ENCODE peak calls at places on chromosomes 11 and 22, in five cellular contexts. N is body of pancreas; H is left lung; E is naive thymus-derived CD4-positive, alpha-beta T cell; J is PC-3. S is an unnamed sample.
A peak's percentile ranks its signal among the peaks of the same experiment; 100 is the strongest.

GRCh38 chr11:132564120-132564519 is 968.2 kb downstream of the OPCML start:
- DNase-seq in N (no peak), H (no peak), E (no peak), J (no peak), S (no peak)

GRCh38 chr11:77096591-77097019 is 6.0 kb upstream of the OMP start:
- DNase-seq in N (no peak), H (peak; percentile 38), E (no peak), J (no peak), S (no peak)

GRCh38 chr11:3642071-3642951 is 519 bp upstream of the ART5 start:
- DNase-seq in N (peak; percentile 86), H (peak; percentile 91), E (peak; percentile 73), J (peak; percentile 52), S (peak; percentile 91)

GRCh38 chr11:59138643-59139042 is 4.0 kb upstream of the FAM111A start:
- DNase-seq in N (no peak), H (no peak), E (no peak), J (no peak), S (no peak)

GRCh38 chr11:62071408-62071807 is 52.4 kb upstream of the INCENP start:
- DNase-seq in N (no peak), H (no peak), E (no peak), J (no peak), S (no peak)

GRCh38 chr22:37163618-37164534 is 14.2 kb upstream of the IL2RB start:
- DNase-seq in N (no peak), H (peak; percentile 43), E (no peak), J (no peak), S (no peak)

GRCh38 chr11:83612891-83613766 is 327.0 kb upstream of the CCDC90B start:
- DNase-seq in N (no peak), H (no peak), E (no peak), J (no peak), S (peak; percentile 12)

GRCh38 chr22:49044091-49044490 is 783.6 kb downstream of the BRD1 start:
- DNase-seq in N (no peak), H (no peak), E (no peak), J (no peak), S (no peak)

GRCh38 chr11:62556872-62557631 is 10.4 kb upstream of the AHNAK start:
- DNase-seq in N (no peak), H (peak; percentile 11), E (no peak), J (peak; percentile 55), S (no peak)

DNA sequence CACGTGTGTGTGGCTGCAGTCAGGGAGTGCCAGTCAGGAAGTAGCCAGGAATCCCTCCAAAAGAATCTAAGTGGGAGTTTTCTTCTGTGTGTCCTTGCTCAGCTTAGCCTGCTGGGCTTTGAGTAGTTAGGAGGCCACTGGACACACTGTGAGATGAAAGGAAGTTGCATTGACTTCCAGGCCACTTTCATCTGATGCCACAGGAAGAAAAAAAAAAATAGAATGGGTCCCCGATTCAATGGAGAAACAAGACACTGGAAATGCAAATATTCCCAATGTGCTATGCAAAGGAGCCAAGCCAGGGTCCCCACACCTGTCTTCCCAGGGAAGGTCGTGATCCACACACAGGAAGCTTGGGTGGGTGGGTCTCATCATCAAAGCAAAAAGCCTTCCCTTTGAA is 95.6 kb upstream of the E2F8 start:
- DNase-seq in N (no peak), H (no peak), E (no peak), J (no peak), S (no peak)
- H3K27me3 ChIP-seq in N (no peaks in the 10 kb centered on the region), H (peaks cover 14% of the 10 kb centered on the region), E (no peaks in the 10 kb centered on the region), J (peaks cover 50% of the 10 kb centered on the region), S (no peaks in the 10 kb centered on the region)

DNA sequence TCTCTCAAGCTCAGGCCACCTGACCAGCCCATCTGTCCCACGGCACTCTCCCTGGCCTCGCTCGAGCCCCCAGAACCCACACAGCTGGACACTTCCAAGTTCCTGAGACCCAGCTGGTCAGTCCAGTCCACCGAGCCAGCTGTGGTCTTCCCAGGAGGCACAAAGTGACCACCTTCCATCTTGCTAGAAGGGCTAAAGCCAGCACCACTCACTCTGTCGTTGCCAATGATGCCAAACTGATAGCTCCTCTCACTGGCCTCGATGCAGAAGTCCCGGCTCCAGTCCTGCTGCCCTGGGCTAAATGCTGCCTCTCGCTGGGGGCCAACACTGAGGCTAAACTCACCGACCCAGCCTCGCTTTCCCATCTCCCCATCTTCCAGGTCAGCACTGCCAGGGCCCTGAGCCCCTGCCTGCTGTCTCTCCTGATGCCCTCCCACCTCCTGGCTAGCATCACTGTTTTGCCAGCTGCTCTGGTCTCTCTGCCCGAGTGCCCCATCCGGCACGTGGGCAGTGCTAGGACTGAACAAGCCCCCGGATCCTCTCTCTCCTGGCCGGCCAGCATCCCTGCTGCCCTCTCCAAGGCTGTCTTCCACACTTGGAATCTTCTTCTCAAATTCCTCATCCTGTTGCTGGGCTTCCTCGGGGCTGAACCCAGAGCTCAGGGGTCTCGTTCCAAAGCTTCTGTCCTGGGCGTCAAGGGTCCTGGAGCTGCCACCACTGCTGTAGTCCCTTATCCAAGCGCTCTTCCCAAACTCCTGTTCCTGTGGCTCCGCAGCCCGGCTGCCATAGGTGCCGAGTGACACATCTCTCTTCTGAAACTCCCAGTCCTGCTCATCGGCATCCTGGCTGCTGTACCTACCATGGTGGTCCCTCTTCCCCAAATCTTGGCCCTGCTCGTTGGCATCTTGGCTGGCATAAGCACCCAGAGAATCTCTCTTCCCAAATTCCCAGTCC is 15.4 kb downstream of the TNKS1BP1 start:
- DNase-seq in N (no peak), H (no peak), E (no peak), J (no peak), S (no peak)
- H3K36me3 ChIP-seq in N (peaks cover 6% of the 10 kb centered on the region), H (peaks cover 47% of the 10 kb centered on the region), E (no peaks in the 10 kb centered on the region), J (peaks cover 31% of the 10 kb centered on the region), S (peaks cover 9% of the 10 kb centered on the region)

DNA sequence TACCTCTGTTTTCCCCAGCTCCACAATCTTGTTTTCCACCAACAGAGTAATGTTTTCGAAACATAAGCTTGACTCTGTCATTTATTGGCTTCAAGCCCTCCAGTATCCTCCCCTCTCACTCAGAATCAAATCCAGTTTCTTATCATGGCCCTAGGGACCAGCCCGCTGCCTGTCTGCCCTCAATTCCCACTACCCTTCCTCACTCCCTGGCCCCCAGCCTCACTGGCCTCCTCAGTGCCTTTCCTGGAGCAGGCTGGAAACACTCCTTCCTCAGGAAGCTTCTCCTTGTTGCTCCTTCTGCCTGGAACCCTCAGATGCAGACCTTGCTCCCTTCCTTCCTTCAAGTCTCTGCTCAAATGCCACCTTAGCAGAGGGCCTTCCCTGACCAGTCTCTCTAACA is 3.9 kb downstream of the POLD4 start:
- DNase-seq in N (no peak), H (no peak), E (no peak), J (no peak), S (no peak)
- H3K4me1 ChIP-seq in N (peaks cover 89% of the 10 kb centered on the region), H (peaks cover 27% of the 10 kb centered on the region), E (peaks cover 52% of the 10 kb centered on the region), J (peaks cover 59% of the 10 kb centered on the region), S (peaks cover 47% of the 10 kb centered on the region)

GRCh38 chr11:414333-414857 is 404 bp downstream of the SIGIRR start:
- DNase-seq in N (no peak), H (peak; percentile 19), E (no peak), J (no peak), S (no peak)

GRCh38 chr11:415640-416041 is 842 bp upstream of the SIGIRR start:
- DNase-seq in N (no peak), H (peak; percentile 37), E (no peak), J (no peak), S (no peak)

GRCh38 chr11:412641-413119 is 2.1 kb downstream of the SIGIRR start:
- DNase-seq in N (no peak), H (peak; percentile 72), E (no peak), J (no peak), S (no peak)

GRCh38 chr11:416051-416756 is 1.4 kb upstream of the SIGIRR start:
- DNase-seq in N (no peak), H (peak; percentile 78), E (no peak), J (no peak), S (no peak)

DNA sequence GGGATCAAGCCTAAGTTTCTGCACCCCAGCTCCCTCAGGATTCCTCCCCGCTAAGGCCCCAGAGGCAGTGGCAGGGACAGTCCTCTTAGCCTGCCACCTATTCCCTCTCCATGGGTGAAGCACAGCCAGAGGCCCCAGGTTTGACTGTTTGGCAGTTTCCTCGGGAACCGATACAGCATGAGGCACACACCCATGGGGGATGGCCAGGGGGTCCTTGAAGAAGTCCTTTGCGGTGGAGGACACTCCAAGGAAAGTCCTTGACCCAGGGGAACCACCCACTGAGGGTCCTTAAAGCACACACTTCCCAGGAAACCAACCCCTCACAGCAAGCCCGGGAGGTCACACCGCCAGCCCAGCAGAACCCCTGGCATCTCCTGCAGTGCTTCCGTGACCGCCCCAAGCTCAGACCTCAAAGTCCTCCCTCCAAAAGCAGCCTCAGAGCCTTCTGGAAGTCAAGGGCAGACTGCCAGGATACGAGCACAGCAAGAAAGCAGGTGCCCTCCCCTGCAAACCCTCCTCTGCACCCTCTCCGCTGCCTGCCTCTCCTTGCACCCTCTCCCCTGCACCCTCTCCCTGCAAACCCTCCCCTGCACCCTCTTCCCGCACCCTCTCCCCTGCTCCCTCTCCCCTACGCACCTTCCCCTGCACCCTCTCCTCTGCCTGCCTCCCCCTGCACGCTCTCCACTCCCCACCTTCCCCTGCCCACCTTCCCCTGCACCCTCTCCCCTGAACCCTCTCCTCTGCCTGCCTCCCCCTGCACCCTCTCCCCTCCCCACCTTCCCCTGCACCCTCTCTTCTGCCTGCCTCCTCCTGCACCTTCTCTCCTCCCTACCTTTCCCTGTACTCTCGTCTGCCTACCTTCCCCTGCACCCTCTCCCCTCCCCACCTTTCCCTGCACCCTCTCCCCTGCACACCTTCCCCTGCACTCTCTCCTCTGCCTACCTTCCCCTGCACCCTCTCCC is 1.4 kb downstream of the SIGIRR start:
- DNase-seq in N (peak; percentile 4), H (peak; percentile 51), E (no peak), J (no peak), S (no peak)
- H3K27me3 ChIP-seq in N (no peaks in the 10 kb centered on the region), H (peaks cover 24% of the 10 kb centered on the region), E (no peaks in the 10 kb centered on the region), J (no peaks in the 10 kb centered on the region), S (no peaks in the 10 kb centered on the region)

DNA sequence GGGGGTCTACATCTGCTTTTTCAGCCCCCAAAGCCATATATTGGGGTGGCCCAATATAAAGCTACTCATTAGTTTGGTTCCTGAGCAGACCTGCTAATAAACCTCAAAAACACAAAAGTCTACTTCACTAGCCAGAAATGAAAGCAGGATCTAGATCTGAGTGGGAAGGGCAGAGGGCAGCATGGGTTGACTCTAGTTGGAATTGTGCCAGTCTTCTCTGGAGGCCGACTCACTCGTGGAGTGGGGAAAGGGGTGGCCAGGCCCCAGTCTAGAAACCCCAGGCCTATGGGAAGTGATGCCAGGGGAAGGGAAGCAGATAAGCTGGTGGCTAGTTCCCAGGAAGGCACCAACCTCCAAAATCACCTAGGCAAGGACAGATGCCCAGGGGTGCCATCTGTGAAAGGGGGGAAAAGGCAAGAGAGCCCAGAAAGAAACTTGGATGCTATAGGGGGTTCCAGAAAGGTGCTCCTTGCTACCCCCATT is 5.3 kb downstream of the PATZ1 start:
- DNase-seq in N (no peak), H (no peak), E (no peak), J (no peak), S (no peak)
- H3K36me3 ChIP-seq in N (no peaks in the 10 kb centered on the region), H (peaks cover 61% of the 10 kb centered on the region), E (peaks cover 8% of the 10 kb centered on the region), J (peaks cover 8% of the 10 kb centered on the region), S (peaks cover 4% of the 10 kb centered on the region)

GRCh38 chr11:104076455-104076854 is 40.0 kb downstream of the DDI1 start:
- DNase-seq in N (no peak), H (no peak), E (no peak), J (no peak), S (no peak)
- H3K4me1 ChIP-seq in N (no peaks in the 10 kb centered on the region), H (no peaks in the 10 kb centered on the region), E (no peaks in the 10 kb centered on the region), J (no peaks in the 10 kb centered on the region), S (peaks cover 4% of the 10 kb centered on the region)

GRCh38 chr11:66365711-66366619 is 5.6 kb downstream of the SLC29A2 start:
- DNase-seq in N (no peak), H (peak; percentile 53), E (no peak), J (no peak), S (no peak)
- H3K27me3 ChIP-seq in N (no peaks in the 10 kb centered on the region), H (peaks cover 16% of the 10 kb centered on the region), E (no peaks in the 10 kb centered on the region), J (no peaks in the 10 kb centered on the region), S (no peaks in the 10 kb centered on the region)

DNA sequence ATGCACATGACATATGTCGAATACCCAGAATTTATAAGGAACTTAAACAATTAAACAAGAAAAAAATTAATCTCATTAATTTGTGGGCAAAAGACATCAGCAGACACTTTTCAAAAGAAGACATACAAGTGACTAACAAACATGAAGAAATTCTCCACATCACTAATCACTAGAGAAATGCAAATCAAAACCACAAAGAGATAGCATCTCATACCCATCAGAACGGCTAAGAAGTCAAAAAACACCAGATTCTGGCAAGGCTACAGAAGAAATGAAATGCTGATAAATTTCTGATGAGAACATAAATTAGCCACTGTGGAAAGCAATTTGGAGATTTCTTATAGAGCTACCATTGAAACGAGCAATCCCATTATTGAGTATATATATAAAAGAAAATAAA is 210.6 kb upstream of the LUZP2 start:
- DNase-seq in N (no peak), H (no peak), E (no peak), J (no peak), S (no peak)
- H3K36me3 ChIP-seq in N (no peaks in the 10 kb centered on the region), H (no peaks in the 10 kb centered on the region), E (no peaks in the 10 kb centered on the region), J (no peaks in the 10 kb centered on the region), S (no peaks in the 10 kb centered on the region)

S was measured in Caco-2.